ENCODE peak calls at places on chromosome X, in six cellular contexts. C is CD4-positive, CD25-positive, alpha-beta regulatory T cell; J is cardiac muscle cell; D is IMR-90; A is brain microvascular endothelial cell; X is neuronal stem cell. S is an unnamed sample. For H3K27me3, the result is how much of the 10 kb centered on the place peaks cover.

GRCh38 chrX:124217289-124218251 is 114.9 kb upstream of the TEX13D start:
- DNase-seq in D (no peak), X (peak), A (peak), J (peak), C (peak), S (no peak)

GRCh38 chrX:23334871-23335599 is 386 bp downstream of the PTCHD1 start:
- DNase-seq in A (no peak), D (no peak), X (no peak), J (no peak), C (no peak), S (no peak)

GRCh38 chrX:153800746-153801145 is 6.3 kb downstream of the SSR4 start:
- DNase-seq in C (no peak), A (no peak), D (no peak), X (no peak), J (no peak), S (no peak)

GRCh38 chrX:116272328-116272727 is 101.8 kb downstream of the AGTR2 start:
- DNase-seq in A (peak), D (peak), J (peak), X (no peak), C (no peak), S (no peak)

GRCh38 chrX:82648062-82648461 is 860.0 kb upstream of the POU3F4 start:
- DNase-seq in C (no peak), D (no peak), J (no peak), A (no peak), X (no peak), S (no peak)

GRCh38 chrX:38561951-38562719 is 793 bp downstream of the TSPAN7 start:
- DNase-seq in X (peak), C (no peak), J (no peak), D (no peak), A (no peak), S (peak)

GRCh38 chrX:49695276-49696180 is at the start of gene PAGE1:
- DNase-seq in C (no peak), D (no peak), X (no peak), J (no peak), A (no peak), S (no peak)

GRCh38 chrX:30301977-30302376 is 7.2 kb downstream of the NR0B1 start:
- DNase-seq in C (no peak), J (peak), X (peak), D (peak), A (peak), S (no peak)

GRCh38 chrX:103608305-103608963 is 671 bp downstream of the TCEAL3 start:
- DNase-seq in J (no peak), X (no peak), C (no peak), D (no peak), A (no peak), S (no peak)

GRCh38 chrX:48999030-48999429 is 3.0 kb downstream of the GRIPAP1 start:
- DNase-seq in C (no peak), A (no peak), D (no peak), X (no peak), J (no peak), S (no peak)

GRCh38 chrX:51614353-51614752 is 4.4 kb downstream of the CENPVL3 start:
- DNase-seq in X (no peak), C (peak), A (peak), J (peak), D (peak), S (no peak)

GRCh38 chrX:33457102-33457501 is 245.8 kb upstream of the DMD start:
- DNase-seq in A (no peak), D (no peak), X (no peak), C (no peak), J (no peak), S (no peak)

GRCh38 chrX:47683171-47684145 is 24.5 kb upstream of the UXT start:
- DNase-seq in J (no peak), A (no peak), X (no peak), C (no peak), D (no peak), S (no peak)

GRCh38 chrX:64894454-64895038 is 81.7 kb downstream of the ZC4H2 start:
- DNase-seq in C (peak), D (peak), J (no peak), A (no peak), X (peak), S (no peak)

GRCh38 chrX:10474510-10474909 is 145.9 kb downstream of the MID1 start:
- DNase-seq in X (no peak), C (no peak), J (no peak), A (no peak), D (no peak), S (no peak)

GRCh38 chrX:39953879-39954278 is 143.9 kb downstream of the BCOR start:
- DNase-seq in J (peak), D (peak), C (no peak), A (peak), X (no peak), S (no peak)

GRCh38 chrX:46447384-46447783 is 97.8 kb downstream of the ZNF674 start:
- DNase-seq in J (peak), X (no peak), D (peak), A (no peak), C (no peak), S (no peak)

GRCh38 chrX:154300815-154301214 is 5.2 kb downstream of the TKTL1 start:
- DNase-seq in A (no peak), X (no peak), C (no peak), D (no peak), J (no peak), S (no peak)

GRCh38 chrX:134929813-134930212 is 61.0 kb upstream of the SMIM10 start:
- DNase-seq in X (no peak), A (no peak), J (no peak), D (no peak), C (peak), S (no peak)

GRCh38 chrX:14936561-14936960 is 63.3 kb downstream of the MOSPD2 start:
- DNase-seq in C (no peak), A (peak), J (peak), D (peak), X (no peak), S (peak)

GRCh38 chrX:40471965-40472648 is 108.7 kb upstream of the ATP6AP2 start:
- DNase-seq in X (no peak), C (no peak), D (peak), J (peak), A (peak), S (peak)

GRCh38 chrX:72020204-72020603 is 109.6 kb downstream of the NHSL2 start:
- DNase-seq in D (no peak), J (no peak), X (no peak), C (no peak), A (no peak), S (peak)

GRCh38 chrX:64204252-64204651 is 1.3 kb downstream of the AMER1 start:
- DNase-seq in A (no peak), D (peak), X (no peak), C (no peak), J (peak), S (peak)

GRCh38 chrX:20263474-20263873 is 3.2 kb downstream of the RPS6KA3 start:
- DNase-seq in X (no peak), J (peak), D (peak), C (peak), A (peak), S (no peak)

GRCh38 chrX:13219990-13220764 is 99.7 kb downstream of the ATXN3L start:
- DNase-seq in J (no peak), X (no peak), A (peak), D (peak), C (no peak), S (no peak)

GRCh38 chrX:105502336-105502735 is 281.8 kb upstream of the TEX13A start:
- DNase-seq in A (peak), C (no peak), X (no peak), J (peak), D (no peak), S (no peak)

GRCh38 chrX:54044877-54045328 is 630 bp upstream of the PHF8 start:
- DNase-seq in C (no peak), A (no peak), J (no peak), X (no peak), D (no peak), S (no peak)

GRCh38 chrX:40012039-40012799 is 85.5 kb downstream of the BCOR start:
- DNase-seq in X (no peak), D (peak), A (peak), J (peak), C (no peak), S (peak)

GRCh38 chrX:143781103-143781502 is 60.6 kb upstream of the SPANXN2 start:
- DNase-seq in C (no peak), X (no peak), D (no peak), A (no peak), J (peak), S (no peak)

GRCh38 chrX:47743504-47743903 is 84.5 kb upstream of the UXT start:
- DNase-seq in J (peak), C (no peak), D (peak), A (peak), X (no peak), S (no peak)

GRCh38 chrX:2829066-2829430 is 318 bp downstream of the GYG2 start:
- DNase-seq in D (no peak), J (no peak), A (no peak), C (no peak), X (peak), S (no peak)

GRCh38 chrX:47629419-47630210 is at the start of gene CFP:
- DNase-seq in C (peak), D (no peak), A (no peak), J (no peak), X (no peak), S (no peak)

GRCh38 chrX:13283968-13284914 is 35.6 kb downstream of the ATXN3L start:
- DNase-seq in A (peak), C (no peak), X (no peak), D (peak), J (peak), S (peak)

GRCh38 chrX:54182194-54182863 is 725 bp downstream of the FAM120C start:
- DNase-seq in D (no peak), J (peak), C (peak), A (no peak), X (peak), S (peak)

GRCh38 chrX:120309873-120310730 is 1.2 kb downstream of the TMEM255A start:
- DNase-seq in D (no peak), A (no peak), X (peak), J (no peak), C (no peak), S (peak)
- H3K27me3 ChIP-seq in D (under half), A (under half), X (under half), J (under half), C (under half), S (under half)

GRCh38 chrX:96761566-96761965 is 76.9 kb downstream of the DIAPH2 start:
- DNase-seq in X (no peak), A (no peak), C (no peak), J (no peak), D (no peak), S (no peak)
- H3K27ac ChIP-seq in X (no peak), A (no peak), C (no peak), J (no peak), D (no peak), S (no peak)

DNA sequence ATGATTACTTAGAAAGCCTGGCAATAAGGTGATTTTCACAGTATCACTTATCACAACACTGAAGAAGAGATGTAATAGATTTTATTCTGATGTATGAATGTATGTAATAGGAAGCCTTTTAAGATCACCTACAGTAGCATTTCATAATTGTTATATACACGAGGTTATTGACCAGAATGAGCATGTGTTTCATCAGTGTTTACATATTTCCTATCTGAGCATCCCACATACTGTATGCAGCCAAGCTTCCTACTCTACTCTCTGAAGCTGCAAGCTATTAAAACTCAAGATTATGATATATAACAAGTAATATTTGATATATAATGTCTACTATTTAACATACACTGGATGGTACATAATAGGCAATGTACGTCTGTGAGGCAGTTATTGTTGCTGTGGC is 190.9 kb upstream of the S100G start:
- DNase-seq in C (no peak), X (no peak), J (no peak), A (no peak), D (peak), S (no peak)
- H3K27me3 ChIP-seq in C (under half), X (under half), J (under half), A (under half), D (under half), S (under half)

DNA sequence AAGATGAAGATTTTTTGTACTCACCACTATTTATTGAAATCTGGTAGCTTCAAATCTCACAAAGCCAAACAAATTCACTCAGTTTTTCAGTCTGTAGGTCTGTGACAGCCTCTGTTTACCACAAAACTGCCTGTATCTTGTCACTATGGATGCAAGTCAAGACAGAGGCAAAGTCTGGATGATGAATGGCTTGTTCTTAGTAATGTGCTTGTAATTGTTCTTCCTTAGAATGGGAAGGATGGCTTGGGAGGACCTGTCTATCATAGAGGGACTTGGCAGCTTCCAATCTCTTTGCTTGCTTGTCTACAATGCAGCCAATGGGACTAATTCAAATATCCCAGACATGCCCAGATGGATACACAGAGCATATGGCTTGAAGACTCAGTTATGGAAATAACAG is 141.2 kb upstream of the SCML1 start:
- DNase-seq in A (no peak), J (no peak), X (no peak), C (no peak), D (no peak), S (no peak)
- H3K27ac ChIP-seq in A (no peak), J (no peak), X (no peak), C (no peak), D (no peak), S (no peak)

GRCh38 chrX:24646745-24647182 is 383 bp downstream of the PCYT1B start:
- DNase-seq in D (no peak), A (no peak), J (peak), C (no peak), X (peak), S (no peak)

GRCh38 chrX:24647257-24648058 is at the start of gene PCYT1B:
- DNase-seq in C (peak), X (no peak), J (peak), D (peak), A (peak), S (peak)

DNA sequence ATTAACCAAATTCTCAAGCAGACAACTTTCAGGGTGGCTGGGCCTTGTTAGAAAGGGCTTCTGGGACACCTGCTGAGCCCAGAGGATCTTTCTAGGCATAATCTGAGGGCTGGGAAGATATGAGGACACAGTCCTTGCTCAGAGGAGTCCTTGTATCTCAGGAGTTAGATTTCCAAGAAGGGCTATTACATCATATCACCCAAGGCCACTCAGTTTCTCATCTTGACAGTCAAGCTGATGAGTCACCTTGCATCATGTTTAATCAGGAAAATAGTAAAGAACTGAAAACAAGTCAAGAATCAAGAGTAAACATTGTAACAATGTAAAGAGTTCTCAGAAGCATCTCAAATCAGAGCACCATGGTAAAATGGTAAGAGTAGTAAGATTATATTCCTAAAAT is 4.0 kb downstream of the PCYT1B start:
- DNase-seq in C (no peak), D (no peak), X (no peak), J (no peak), A (no peak), S (no peak)
- H3K27me3 ChIP-seq in C (under half), D (under half), X (under half), J (under half), A (under half), S (under half)

DNA sequence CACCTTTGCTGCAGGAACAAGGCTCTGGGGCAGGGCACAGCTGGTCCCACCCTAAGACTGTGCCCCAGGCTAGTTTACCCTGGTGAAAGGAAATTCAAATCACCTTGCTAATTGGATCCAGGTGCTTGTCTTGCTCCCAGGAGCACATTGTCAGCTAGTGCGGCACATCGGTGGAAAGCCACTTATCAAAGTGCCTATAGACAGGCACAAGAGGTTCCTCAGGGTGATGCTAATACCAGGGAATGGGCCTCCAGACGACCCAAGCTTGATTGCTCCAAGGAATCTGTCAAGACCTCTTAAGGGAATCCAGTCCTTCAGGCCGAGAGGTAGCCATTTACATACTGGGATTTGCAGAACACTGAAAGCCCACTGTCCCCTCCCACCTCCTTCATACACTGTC is 64.5 kb upstream of the PRPS1 start:
- DNase-seq in D (no peak), J (no peak), A (no peak), C (no peak), X (no peak), S (no peak)
- H3K27ac ChIP-seq in D (no peak), J (no peak), A (no peak), C (no peak), X (no peak), S (no peak)

S was measured in uterus.